ENCODE peak calls at places on chromosomes 6 and 20, in four cellular contexts. C, F, I and T are unnamed samples.
A peak's percentile ranks its signal among the peaks of the same experiment; 100 is the strongest.

GRCh38 chr6:31336872-31337496 is 20.0 kb downstream of the HLA-B start:
- DNase-seq in C (no peak), F (no peak), I (no peak), T (no peak)

GRCh38 chr20:60599381-60599780 is 641.2 kb downstream of the CDH26 start:
- DNase-seq in C (no peak), F (no peak), I (no peak), T (no peak)

GRCh38 chr20:38870733-38871559 is 55.3 kb upstream of the FAM83D start:
- DNase-seq in C (no peak), F (no peak), I (no peak), T (no peak)

GRCh38 chr20:24993337-24994185 is 1.0 kb upstream of the APMAP start:
- DNase-seq in C (peak; percentile 6), F (no peak), I (no peak), T (no peak)

GRCh38 chr20:62066339-62066982 is 780 bp upstream of the TAF4 start:
- DNase-seq in C (peak; percentile 70), F (peak; percentile 38), I (peak; percentile 74), T (peak; percentile 88)

GRCh38 chr20:62835931-62836861 is 19.3 kb downstream of the COL9A3 start:
- DNase-seq in C (no peak), F (no peak), I (no peak), T (peak; percentile 20)

GRCh38 chr6:100346203-100346602 is 118.5 kb downstream of the SIM1 start:
- DNase-seq in C (no peak), F (no peak), I (no peak), T (no peak)

GRCh38 chr6:28436404-28436803 is 6.9 kb downstream of the ZSCAN23 start:
- DNase-seq in C (no peak), F (no peak), I (no peak), T (no peak)

GRCh38 chr20:25037288-25038102 is 20.4 kb downstream of the ACSS1 start:
- DNase-seq in C (no peak), F (no peak), I (no peak), T (no peak)

GRCh38 chr6:128239898-128240509 is 280.4 kb downstream of the PTPRK start:
- DNase-seq in C (no peak), F (no peak), I (no peak), T (no peak)

GRCh38 chr6:76351275-76351674 is 278.8 kb upstream of the IMPG1 start:
- DNase-seq in C (no peak), F (no peak), I (no peak), T (no peak)

GRCh38 chr6:105135056-105135455 is 44.8 kb downstream of the POPDC3 start:
- DNase-seq in C (no peak), F (no peak), I (no peak), T (peak; percentile 51)

GRCh38 chr6:87944541-87944954 is 103.1 kb upstream of the SPACA1 start:
- DNase-seq in C (peak; percentile 14), F (no peak), I (peak; percentile 27), T (peak; percentile 10)

GRCh38 chr6:41747256-41748101 is at the start of gene PGC:
- DNase-seq in C (peak; percentile 49), F (no peak), I (no peak), T (no peak)

GRCh38 chr6:167975449-167975848 is 22.0 kb upstream of the KIF25 start:
- DNase-seq in C (no peak), F (no peak), I (no peak), T (no peak)

GRCh38 chr6:32118782-32119628 is 9.0 kb downstream of the ATF6B start:
- DNase-seq in C (peak; percentile 89), F (peak; percentile 73), I (peak; percentile 91), T (peak; percentile 83)

GRCh38 chr6:27825025-27825823 is 87.0 kb downstream of the OR2B2 start:
- DNase-seq in C (no peak), F (no peak), I (no peak), T (no peak)

GRCh38 chr6:146785001-146785585 is 186.3 kb downstream of the ADGB start:
- DNase-seq in C (peak; percentile 49), F (no peak), I (no peak), T (peak; percentile 40)

GRCh38 chr6:7540595-7540994 is 876 bp upstream of the DSP start:
- DNase-seq in C (no peak), F (no peak), I (peak; percentile 41), T (peak; percentile 19)

GRCh38 chr20:62728028-62728780 is 19.6 kb downstream of the NTSR1 start:
- DNase-seq in C (no peak), F (no peak), I (no peak), T (no peak)

GRCh38 chr20:23622839-23623343 is 14.9 kb downstream of the CST3 start:
- DNase-seq in C (peak; percentile 50), F (no peak), I (no peak), T (no peak)
- TF ChIP-seq TEAD4 in C (no peak), F (no peak), I (no peak), T (no peak)

GRCh38 chr6:1853761-1854160 is 244.0 kb downstream of the FOXC1 start:
- DNase-seq in C (no peak), F (no peak), I (no peak), T (no peak)
- TF ChIP-seq TEAD4 in C (no peak), F (no peak), I (no peak), T (no peak)

DNA sequence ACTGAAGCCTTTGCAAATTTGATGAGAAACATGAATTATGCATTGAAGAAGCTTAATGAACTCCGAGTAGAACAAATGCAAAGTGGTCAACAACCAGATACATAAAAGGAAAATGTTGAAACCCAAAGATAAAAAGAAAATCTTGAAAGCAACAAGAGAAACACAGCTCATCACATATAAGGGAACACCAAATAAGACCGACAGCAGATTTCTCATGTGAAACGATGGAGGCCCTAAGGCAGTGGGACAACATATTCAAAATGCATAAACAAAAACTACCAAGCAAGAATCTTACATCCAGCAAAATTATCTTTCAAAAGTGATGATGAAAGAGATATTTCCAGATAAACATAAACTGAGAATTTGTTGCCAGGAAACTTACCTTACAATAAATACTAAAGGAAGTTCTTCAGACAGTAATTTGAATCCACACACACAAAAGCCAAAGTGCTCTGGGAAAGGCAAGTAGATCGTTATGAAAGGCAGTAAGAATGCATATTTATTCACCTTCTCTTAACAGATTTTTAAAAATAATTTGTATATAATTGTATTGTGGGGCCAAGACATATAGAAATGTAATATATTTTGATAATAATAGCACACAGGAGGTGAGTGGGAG is 22.5 kb downstream of the SLC52A3 start:
- DNase-seq in C (no peak), F (no peak), I (no peak), T (no peak)
- TF ChIP-seq TEAD4 in C (no peak), F (no peak), I (no peak), T (no peak)

DNA sequence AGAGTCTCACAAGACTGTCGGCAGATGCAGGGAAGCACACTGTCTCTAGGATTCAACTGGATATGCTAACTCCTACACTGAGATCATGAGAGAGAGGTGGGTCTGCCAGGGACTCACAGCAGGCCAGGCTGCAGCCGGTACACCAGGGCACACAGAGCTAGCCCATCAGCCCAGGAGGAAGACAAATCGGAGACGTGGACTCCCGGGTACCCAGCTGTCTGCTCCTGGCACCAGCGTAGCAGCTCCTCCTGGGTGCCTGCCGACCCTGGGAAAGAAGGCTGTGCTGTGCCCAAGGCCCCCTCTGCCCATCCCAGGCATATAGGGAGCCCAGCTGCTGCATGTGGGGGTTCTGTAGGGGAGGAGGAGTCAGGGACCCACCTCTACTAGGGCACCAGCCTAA is 7.0 kb downstream of the MICAL1 start:
- DNase-seq in C (no peak), F (no peak), I (no peak), T (no peak)
- TF ChIP-seq TEAD4 in C (no peak), F (no peak), I (no peak), T (no peak)

GRCh38 chr6:45472383-45472782 is 94.6 kb upstream of the SUPT3H start:
- DNase-seq in C (no peak), F (no peak), I (no peak), T (no peak)
- TF ChIP-seq TEAD4 in C (no peak), F (no peak), I (no peak), T (no peak)

DNA sequence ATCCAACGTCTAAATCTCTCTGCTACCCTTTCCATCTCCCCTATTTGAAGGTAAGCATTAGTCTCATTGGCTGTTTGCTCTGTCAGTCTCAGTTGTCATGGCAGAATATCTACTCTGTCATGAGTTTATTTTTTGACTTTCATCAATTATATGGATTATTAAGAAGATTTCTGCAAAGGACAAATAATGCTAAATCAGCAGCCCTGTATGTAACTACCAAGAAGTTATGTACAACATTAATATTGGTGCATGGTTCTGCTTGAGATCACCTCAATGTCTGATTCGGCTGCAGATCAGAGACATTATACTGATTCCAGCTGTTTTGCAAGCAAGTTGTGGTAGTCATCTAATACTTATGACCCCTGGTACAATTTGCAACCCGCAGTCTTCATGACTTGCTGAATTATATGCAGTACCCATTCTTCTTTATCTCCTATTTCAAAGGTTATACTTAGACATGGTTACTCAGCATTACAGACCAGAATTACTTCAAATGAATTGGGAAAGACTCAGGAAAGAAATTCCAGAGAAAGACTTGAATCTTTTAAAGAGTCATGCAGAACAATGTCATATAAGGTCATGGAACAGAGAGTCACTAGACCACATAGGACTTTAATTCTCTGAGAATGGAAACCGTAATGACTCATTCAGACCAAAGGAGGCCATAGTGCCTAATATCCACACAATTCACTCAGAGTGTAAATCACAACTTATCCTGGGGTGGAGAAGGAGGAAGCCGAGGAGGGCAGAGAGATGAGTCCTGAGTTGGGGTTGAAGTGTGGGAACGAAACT is 201.4 kb downstream of the IBTK start:
- DNase-seq in C (no peak), F (no peak), I (no peak), T (no peak)
- TF ChIP-seq TEAD4 in C (no peak), F (no peak), I (no peak), T (no peak)